ENCODE peak calls at places on chromosomes 6 and 20, in five cellular contexts. L, W, O, V and P are unnamed samples.

GRCh38 chr20:25623225-25623735 is 534 bp downstream of the NANP start:
- ATAC-seq in L (peak; percentile 62), W (peak; percentile 62), O (peak; percentile 2), V (no peak), P (peak; percentile 40)

GRCh38 chr6:53390010-53390409 is 41.3 kb upstream of the ELOVL5 start:
- ATAC-seq in L (no peak), W (no peak), O (no peak), V (no peak), P (no peak)

GRCh38 chr6:75244063-75244575 is 518 bp upstream of the COX7A2 start:
- ATAC-seq in L (peak; percentile 15), W (peak; percentile 10), O (peak; percentile 29), V (no peak), P (no peak)

GRCh38 chr6:134176283-134176975 is 124.0 kb upstream of the SLC2A12 start:
- ATAC-seq in L (peak; percentile 9), W (peak; percentile 12), O (no peak), V (no peak), P (no peak)

GRCh38 chr6:168452685-168453377 is 11.8 kb downstream of the SMOC2 start:
- ATAC-seq in L (peak; percentile 54), W (peak; percentile 60), O (no peak), V (no peak), P (peak; percentile 31)

GRCh38 chr6:138504764-138505689 is 5.7 kb upstream of the NHSL1 start:
- ATAC-seq in L (no peak), W (no peak), O (no peak), V (no peak), P (no peak)

GRCh38 chr6:163427498-163428254 is 13.2 kb downstream of the QKI start:
- ATAC-seq in L (peak; percentile 11), W (peak; percentile 43), O (no peak), V (no peak), P (no peak)

GRCh38 chr20:61896058-61896961 is 169.4 kb downstream of the TAF4 start:
- ATAC-seq in L (peak; percentile 76), W (peak; percentile 69), O (no peak), V (no peak), P (peak; percentile 46)

GRCh38 chr6:30782425-30783014 is 38.2 kb upstream of the IER3 start:
- ATAC-seq in L (no peak), W (peak; percentile 16), O (no peak), V (no peak), P (no peak)

GRCh38 chr6:37878150-37878710 is 58.7 kb downstream of the ZFAND3 start:
- ATAC-seq in L (peak; percentile 46), W (peak; percentile 38), O (no peak), V (no peak), P (no peak)

GRCh38 chr6:31222496-31222895 is 49.4 kb downstream of the HLA-C start:
- ATAC-seq in L (no peak), W (no peak), O (no peak), V (no peak), P (no peak)

GRCh38 chr6:13760948-13761347 is 49.3 kb upstream of the RANBP9 start:
- ATAC-seq in L (peak; percentile 91), W (peak; percentile 82), O (no peak), V (no peak), P (no peak)

GRCh38 chr20:49292010-49292409 is 14.2 kb upstream of the ZNFX1 start:
- ATAC-seq in L (no peak), W (no peak), O (no peak), V (no peak), P (no peak)

GRCh38 chr20:47509685-47510084 is 8.0 kb downstream of the NCOA3 start:
- ATAC-seq in L (no peak), W (no peak), O (no peak), V (no peak), P (no peak)

GRCh38 chr6:129776542-129776941 is 66.6 kb upstream of the ARHGAP18 start:
- ATAC-seq in L (no peak), W (no peak), O (no peak), V (no peak), P (no peak)

GRCh38 chr6:153058291-153058690 is 55.8 kb upstream of the MTRF1L start:
- ATAC-seq in L (no peak), W (no peak), O (no peak), V (no peak), P (no peak)

GRCh38 chr6:39801456-39802251 is 9.5 kb downstream of the DAAM2 start:
- ATAC-seq in L (no peak), W (peak; percentile 20), O (no peak), V (no peak), P (no peak)

GRCh38 chr20:34324541-34324940 is 21.4 kb upstream of the AHCY start:
- ATAC-seq in L (no peak), W (no peak), O (no peak), V (peak; percentile 96), P (no peak)

GRCh38 chr6:166512567-166512966 is 73.9 kb downstream of the RAMACL start:
- ATAC-seq in L (no peak), W (no peak), O (peak; percentile 97), V (peak; percentile 73), P (peak; percentile 99)

GRCh38 chr20:57440678-57441509 is 49.7 kb downstream of the RBM38 start:
- ATAC-seq in L (peak; percentile 88), W (peak; percentile 82), O (no peak), V (no peak), P (peak; percentile 40)

GRCh38 chr20:3349786-3350185 is 57.7 kb downstream of the DNAAF9 start:
- ATAC-seq in L (peak; percentile 42), W (no peak), O (no peak), V (no peak), P (no peak)

GRCh38 chr6:163250122-163250521 is 164.4 kb upstream of the QKI start:
- ATAC-seq in L (peak; percentile 17), W (no peak), O (no peak), V (no peak), P (no peak)

GRCh38 chr20:50267041-50267865 is 76.6 kb downstream of the CEBPB start:
- ATAC-seq in L (peak; percentile 58), W (peak; percentile 54), O (no peak), V (no peak), P (peak; percentile 17)

GRCh38 chr20:58019027-58019849 is 209.2 kb downstream of the ANKRD60 start:
- ATAC-seq in L (no peak), W (peak; percentile 60), O (no peak), V (no peak), P (no peak)

GRCh38 chr20:64051532-64052325 is 2.3 kb upstream of the SOX18 start:
- ATAC-seq in L (peak; percentile 57), W (peak; percentile 54), O (no peak), V (no peak), P (no peak)

GRCh38 chr6:110389689-110390382 is 25.5 kb downstream of the DDO start:
- ATAC-seq in L (peak; percentile 57), W (peak; percentile 57), O (no peak), V (peak; percentile 49), P (no peak)

GRCh38 chr6:137708481-137708880 is 158.6 kb upstream of the TNFAIP3 start:
- ATAC-seq in L (no peak), W (no peak), O (peak; percentile 28), V (peak; percentile 30), P (no peak)

GRCh38 chr20:46544576-46544975 is 5.9 kb downstream of the OCSTAMP start:
- ATAC-seq in L (no peak), W (no peak), O (no peak), V (no peak), P (no peak)

GRCh38 chr6:26225848-26226590 is 138.8 kb downstream of the HFE start:
- ATAC-seq in L (no peak), W (no peak), O (no peak), V (no peak), P (no peak)

GRCh38 chr6:16698988-16699868 is 62.0 kb downstream of the ATXN1 start:
- ATAC-seq in L (peak; percentile 49), W (peak; percentile 66), O (peak; percentile 47), V (peak; percentile 67), P (peak; percentile 85)

GRCh38 chr6:52049252-52050050 is 38.0 kb downstream of the PKHD1 start:
- ATAC-seq in L (no peak), W (no peak), O (no peak), V (no peak), P (no peak)

GRCh38 chr6:4636881-4637224 is 139.4 kb upstream of the CDYL start:
- ATAC-seq in L (no peak), W (no peak), O (no peak), V (no peak), P (no peak)